ENCODE peak calls at places on chromosomes 11 and 22, in nine cellular contexts. M is stimulated activated CD4-positive, alpha-beta T cell treated with anti-CD3 and anti-CD28 coated beads, Interleukin-1b, Interleukin-23, amount 100 ng/mL, for 1 hour; I is right atrium auricular region; X is DMS153; U is activated CD4-positive, alpha-beta T cell treated with anti-CD3 and anti-CD28 coated beads for 24 hours; D is NCI-H345; Z is non-pigmented ciliary epithelial cell; J is adipocyte; C is Peyer's patch. A is an unnamed sample.

GRCh38 chr11:68798221-68798813 is 43.4 kb downstream of the CPT1A start:
- DNase-seq in M (peak), U (peak), X (no peak), D (no peak), I (no peak), C (peak), Z (no peak), J (peak), A (no peak)

GRCh38 chr22:20043997-20044342 is 23.1 kb downstream of the TANGO2 start:
- DNase-seq in I (no peak), U (no peak), J (no peak), D (no peak), Z (no peak), X (no peak), M (no peak), C (no peak), A (no peak)

GRCh38 chr11:27898166-27898565 is 197.9 kb upstream of the BDNF start:
- DNase-seq in J (no peak), X (no peak), I (no peak), D (no peak), U (no peak), M (no peak), C (no peak), Z (no peak), A (no peak)

GRCh38 chr11:68506908-68507307 is 46.4 kb downstream of the PPP6R3 start:
- DNase-seq in Z (no peak), D (no peak), X (peak), M (no peak), C (no peak), J (no peak), U (no peak), I (no peak), A (no peak)

GRCh38 chr11:113839842-113840241 is 35.5 kb downstream of the USP28 start:
- DNase-seq in X (no peak), Z (no peak), I (no peak), U (no peak), D (no peak), M (no peak), C (no peak), J (no peak), A (no peak)

GRCh38 chr11:6259638-6260019 is at the start of gene CCKBR:
- DNase-seq in U (peak), C (no peak), X (no peak), D (peak), Z (no peak), M (no peak), J (no peak), I (no peak), A (peak)

GRCh38 chr11:70688142-70688541 is 289.8 kb downstream of the CTTN start:
- DNase-seq in D (no peak), I (no peak), J (no peak), X (no peak), C (no peak), M (no peak), U (no peak), Z (no peak), A (no peak)

GRCh38 chr11:10108901-10109665 is 184.9 kb downstream of the SBF2 start:
- DNase-seq in I (no peak), Z (no peak), U (no peak), C (no peak), J (peak), X (no peak), M (no peak), D (no peak), A (no peak)

GRCh38 chr11:62125316-62125715 is 1.5 kb downstream of the INCENP start:
- DNase-seq in I (no peak), M (no peak), X (no peak), U (no peak), D (no peak), Z (no peak), C (no peak), J (no peak), A (no peak)

GRCh38 chr11:86477495-86478155 is 102.9 kb downstream of the CCDC81 start:
- DNase-seq in U (no peak), I (no peak), J (peak), Z (no peak), M (no peak), X (no peak), C (no peak), D (no peak), A (no peak)

GRCh38 chr11:102989379-102990047 is 34.0 kb upstream of the MMP13 start:
- DNase-seq in C (no peak), Z (no peak), J (peak), I (no peak), X (no peak), M (no peak), D (no peak), U (no peak), A (no peak)

GRCh38 chr22:25482091-25482760 is 82.2 kb upstream of the GRK3 start:
- DNase-seq in J (no peak), D (no peak), U (no peak), M (no peak), X (no peak), Z (no peak), C (no peak), I (no peak), A (no peak)

GRCh38 chr11:120995184-120995583 is 28.7 kb upstream of the TBCEL start:
- DNase-seq in M (no peak), D (no peak), U (no peak), Z (no peak), J (no peak), X (no peak), C (no peak), I (no peak), A (no peak)

GRCh38 chr22:42236848-42237247 is 33.6 kb downstream of the TCF20 start:
- DNase-seq in M (no peak), C (no peak), Z (no peak), I (no peak), U (no peak), X (no peak), D (no peak), J (no peak), A (no peak)

GRCh38 chr11:102836290-102836875 is 7.0 kb downstream of the MMP3 start:
- DNase-seq in U (no peak), M (no peak), D (peak), C (no peak), J (peak), I (no peak), Z (peak), X (peak), A (no peak)

GRCh38 chr11:46391578-46392420 is at the start of gene CHRM4:
- DNase-seq in X (peak), M (no peak), Z (no peak), I (no peak), J (peak), D (peak), C (peak), U (no peak), A (no peak)

GRCh38 chr22:48897638-48897954 is 930.1 kb downstream of the BRD1 start:
- DNase-seq in Z (no peak), D (no peak), C (peak), U (no peak), X (no peak), J (no peak), I (no peak), M (no peak), A (no peak)

GRCh38 chr22:25564979-25565677 is 653 bp downstream of the GRK3 start:
- DNase-seq in D (no peak), C (no peak), J (peak), X (no peak), I (no peak), U (peak), Z (no peak), M (no peak), A (no peak)

GRCh38 chr11:111996129-111996528 is 29.1 kb upstream of the DLAT start:
- DNase-seq in I (no peak), M (no peak), U (no peak), X (no peak), J (no peak), Z (no peak), D (no peak), C (no peak), A (no peak)

GRCh38 chr11:57458410-57459111 is 1.8 kb upstream of the RTN4RL2 start:
- DNase-seq in C (peak), Z (no peak), J (peak), U (no peak), X (no peak), I (no peak), M (no peak), D (peak), A (no peak)

GRCh38 chr11:93000511-93001476 is 31.3 kb downstream of the MTNR1B start:
- DNase-seq in J (peak), X (no peak), Z (peak), I (no peak), D (no peak), C (no peak), U (no peak), M (no peak), A (no peak)

GRCh38 chr22:36374603-36375024 is 13.2 kb downstream of the MYH9 start:
- DNase-seq in I (no peak), D (no peak), X (no peak), J (no peak), C (peak), U (peak), M (no peak), Z (no peak), A (peak)

GRCh38 chr11:33701302-33701701 is 676 bp upstream of the C11orf91 start:
- DNase-seq in X (no peak), Z (no peak), J (no peak), D (no peak), U (no peak), C (no peak), I (no peak), M (no peak), A (no peak)

GRCh38 chr11:1906623-1907423 is 12.7 kb upstream of the TNNT3 start:
- DNase-seq in U (no peak), M (no peak), X (no peak), I (no peak), C (peak), D (no peak), Z (no peak), J (no peak), A (no peak)

GRCh38 chr11:7056828-7057513 is 31.8 kb upstream of the RBMXL2 start:
- DNase-seq in I (no peak), J (no peak), X (no peak), U (no peak), Z (no peak), M (no peak), D (no peak), C (no peak), A (no peak)

GRCh38 chr11:32198053-32198452 is 107.2 kb downstream of the RCN1 start:
- DNase-seq in D (no peak), X (no peak), Z (no peak), C (no peak), I (no peak), J (peak), U (no peak), M (no peak), A (no peak)